ENCODE peak calls at places on chromosomes 7 and 10, in four cellular contexts. One of them, this sample, is unnamed.

GRCh38 chr10:91604936-91605534 is 27.8 kb downstream of the PPP1R3C start:
- DNase-seq in thoracic aorta: no peak
- DNase-seq in hypothalamus: no peak
- DNase-seq in T-helper 17 cell: no peak
- DNase-seq in this sample: no peak

GRCh38 chr7:43441217-43441616 is 141.7 kb upstream of the STK17A start:
- DNase-seq in hypothalamus: no peak
- DNase-seq in T-helper 17 cell: no peak
- DNase-seq in thoracic aorta: no peak
- DNase-seq in this sample: no peak

GRCh38 chr10:50398383-50398782 is 147.1 kb upstream of the ASAH2 start:
- DNase-seq in T-helper 17 cell: no peak
- DNase-seq in hypothalamus: no peak
- DNase-seq in thoracic aorta: no peak
- DNase-seq in this sample: no peak

GRCh38 chr7:53110425-53110824 is 75.0 kb downstream of the POM121L12 start:
- DNase-seq in hypothalamus: no peak
- DNase-seq in T-helper 17 cell: no peak
- DNase-seq in thoracic aorta: no peak
- DNase-seq in this sample: no peak

GRCh38 chr10:38600146-38600545 is 506.0 kb downstream of the ZNF37A start:
- DNase-seq in thoracic aorta: no peak
- DNase-seq in hypothalamus: no peak
- DNase-seq in T-helper 17 cell: no peak
- DNase-seq in this sample: no peak

GRCh38 chr7:89681448-89681847 is 472.8 kb upstream of the STEAP1 start:
- DNase-seq in thoracic aorta: no peak
- DNase-seq in hypothalamus: no peak
- DNase-seq in T-helper 17 cell: no peak
- DNase-seq in this sample: no peak

GRCh38 chr10:47217123-47217522 is 82.9 kb upstream of the GDF10 start:
- DNase-seq in T-helper 17 cell: no peak
- DNase-seq in thoracic aorta: no peak
- DNase-seq in hypothalamus: no peak
- DNase-seq in this sample: no peak

GRCh38 chr10:78688945-78689935 is 379.5 kb upstream of the ZMIZ1 start:
- DNase-seq in T-helper 17 cell: no peak
- DNase-seq in hypothalamus: no peak
- DNase-seq in thoracic aorta: peak
- DNase-seq in this sample: no peak

GRCh38 chr7:102072003-102072402 is 214.7 kb upstream of the SH2B2 start:
- DNase-seq in T-helper 17 cell: no peak
- DNase-seq in hypothalamus: no peak
- DNase-seq in thoracic aorta: no peak
- DNase-seq in this sample: no peak

GRCh38 chr10:126057494-126057893 is 161.1 kb downstream of the FANK1 start:
- DNase-seq in T-helper 17 cell: no peak
- DNase-seq in thoracic aorta: no peak
- DNase-seq in hypothalamus: no peak
- DNase-seq in this sample: no peak

GRCh38 chr10:113199459-113199858 is 249.4 kb downstream of the TCF7L2 start:
- DNase-seq in T-helper 17 cell: no peak
- DNase-seq in hypothalamus: no peak
- DNase-seq in thoracic aorta: no peak
- DNase-seq in this sample: no peak

GRCh38 chr7:139960158-139960557 is 102.6 kb downstream of the PARP12 start:
- DNase-seq in thoracic aorta: no peak
- DNase-seq in T-helper 17 cell: no peak
- DNase-seq in hypothalamus: no peak
- DNase-seq in this sample: no peak

GRCh38 chr10:598415-599170 is 90.9 kb downstream of the DIP2C start:
- DNase-seq in hypothalamus: no peak
- DNase-seq in thoracic aorta: no peak
- DNase-seq in T-helper 17 cell: no peak
- DNase-seq in this sample: no peak

GRCh38 chr7:152522551-152522950 is 86.7 kb upstream of the KMT2C start:
- DNase-seq in hypothalamus: no peak
- DNase-seq in T-helper 17 cell: no peak
- DNase-seq in thoracic aorta: no peak
- DNase-seq in this sample: no peak

GRCh38 chr10:122140941-122141623 is 130.0 kb upstream of the BTBD16 start:
- DNase-seq in thoracic aorta: peak
- DNase-seq in T-helper 17 cell: no peak
- DNase-seq in hypothalamus: peak
- DNase-seq in this sample: no peak

GRCh38 chr10:59393349-59393748 is 31.0 kb upstream of the FAM13C start:
- DNase-seq in T-helper 17 cell: no peak
- DNase-seq in thoracic aorta: no peak
- DNase-seq in hypothalamus: no peak
- DNase-seq in this sample: no peak

GRCh38 chr10:117547301-117548153 is 5.0 kb downstream of the EMX2 start:
- DNase-seq in T-helper 17 cell: no peak
- DNase-seq in thoracic aorta: no peak
- DNase-seq in hypothalamus: no peak
- DNase-seq in this sample: no peak

GRCh38 chr10:31419394-31420063 is 100.5 kb downstream of the ZEB1 start:
- DNase-seq in hypothalamus: no peak
- DNase-seq in thoracic aorta: no peak
- DNase-seq in T-helper 17 cell: no peak
- DNase-seq in this sample: no peak

GRCh38 chr7:41779918-41780317 is 77.0 kb upstream of the INHBA start:
- DNase-seq in T-helper 17 cell: no peak
- DNase-seq in hypothalamus: no peak
- DNase-seq in thoracic aorta: no peak
- DNase-seq in this sample: no peak

GRCh38 chr7:94655884-94656657 is at the start of gene SGCE:
- DNase-seq in T-helper 17 cell: peak
- DNase-seq in hypothalamus: peak
- DNase-seq in thoracic aorta: no peak
- DNase-seq in this sample: peak

GRCh38 chr7:124031919-124032318 is 948 bp downstream of the TMEM229A start:
- DNase-seq in thoracic aorta: no peak
- DNase-seq in hypothalamus: no peak
- DNase-seq in T-helper 17 cell: no peak
- DNase-seq in this sample: peak

GRCh38 chr7:112572669-112573301 is 92.0 kb downstream of the LSMEM1 start:
- DNase-seq in T-helper 17 cell: no peak
- DNase-seq in thoracic aorta: no peak
- DNase-seq in hypothalamus: no peak
- DNase-seq in this sample: no peak

GRCh38 chr10:119211176-119211575 is 3.8 kb downstream of the GRK5 start:
- DNase-seq in hypothalamus: no peak
- DNase-seq in thoracic aorta: no peak
- DNase-seq in T-helper 17 cell: no peak
- DNase-seq in this sample: no peak

GRCh38 chr10:127880557-127880956 is 12.2 kb downstream of the CLRN3 start:
- DNase-seq in T-helper 17 cell: no peak
- DNase-seq in hypothalamus: no peak
- DNase-seq in thoracic aorta: no peak
- DNase-seq in this sample: peak

GRCh38 chr10:34967411-34967880 is 122.7 kb downstream of the CUL2 start:
- DNase-seq in hypothalamus: no peak
- DNase-seq in thoracic aorta: no peak
- DNase-seq in T-helper 17 cell: no peak
- DNase-seq in this sample: no peak

GRCh38 chr10:72485701-72486100 is 131.0 kb upstream of the DNAJB12 start:
- DNase-seq in T-helper 17 cell: no peak
- DNase-seq in thoracic aorta: no peak
- DNase-seq in hypothalamus: no peak
- DNase-seq in this sample: no peak

GRCh38 chr10:86390337-86391120 is 23.9 kb upstream of the GRID1 start:
- DNase-seq in hypothalamus: no peak
- DNase-seq in T-helper 17 cell: no peak
- DNase-seq in thoracic aorta: no peak
- DNase-seq in this sample: no peak

GRCh38 chr10:124632566-124632965 is 111.6 kb downstream of the FAM53B start:
- DNase-seq in thoracic aorta: no peak
- DNase-seq in T-helper 17 cell: no peak
- DNase-seq in hypothalamus: no peak
- DNase-seq in this sample: no peak

GRCh38 chr10:70494966-70495365 is 16.4 kb downstream of the PALD1 start:
- DNase-seq in hypothalamus: no peak
- DNase-seq in T-helper 17 cell: no peak
- DNase-seq in thoracic aorta: no peak
- DNase-seq in this sample: no peak

GRCh38 chr7:153772966-153773365 is 279.2 kb upstream of the DPP6 start:
- DNase-seq in T-helper 17 cell: no peak
- DNase-seq in thoracic aorta: no peak
- DNase-seq in hypothalamus: no peak
- DNase-seq in this sample: no peak

GRCh38 chr10:24718031-24718855 is 5.4 kb downstream of the ARHGAP21 start:
- DNase-seq in T-helper 17 cell: no peak
- DNase-seq in hypothalamus: no peak
- DNase-seq in thoracic aorta: no peak
- DNase-seq in this sample: no peak

GRCh38 chr10:110798340-110798739 is 73.4 kb upstream of the PDCD4 start:
- DNase-seq in thoracic aorta: no peak
- DNase-seq in hypothalamus: no peak
- DNase-seq in T-helper 17 cell: no peak
- DNase-seq in this sample: no peak

GRCh38 chr10:116740971-116741370 is 1.4 kb downstream of the HSPA12A start:
- DNase-seq in T-helper 17 cell: no peak
- DNase-seq in thoracic aorta: no peak
- DNase-seq in hypothalamus: no peak
- DNase-seq in this sample: no peak

GRCh38 chr7:89887489-89887888 is 266.8 kb upstream of the STEAP1 start:
- DNase-seq in T-helper 17 cell: no peak
- DNase-seq in thoracic aorta: no peak
- DNase-seq in hypothalamus: no peak
- DNase-seq in this sample: no peak

GRCh38 chr7:64618785-64619456 is 47.0 kb upstream of the ZNF107 start:
- DNase-seq in thoracic aorta: no peak
- DNase-seq in T-helper 17 cell: no peak
- DNase-seq in hypothalamus: no peak
- DNase-seq in this sample: peak

GRCh38 chr7:75979361-75980125 is 14.9 kb downstream of the TMEM120A start:
- DNase-seq in hypothalamus: no peak
- DNase-seq in T-helper 17 cell: no peak
- DNase-seq in thoracic aorta: no peak
- DNase-seq in this sample: no peak

GRCh38 chr7:158384746-158385145 is 202.9 kb downstream of the PTPRN2 start:
- DNase-seq in T-helper 17 cell: no peak
- DNase-seq in hypothalamus: no peak
- DNase-seq in thoracic aorta: no peak
- DNase-seq in this sample: no peak

GRCh38 chr7:142104550-142105527 is 6.7 kb upstream of the MGAM2 start:
- DNase-seq in thoracic aorta: no peak
- DNase-seq in hypothalamus: no peak
- DNase-seq in T-helper 17 cell: no peak
- DNase-seq in this sample: no peak

This sample was measured in substantia nigra.